ENCODE peak calls at places on chromosomes 11 and 22, in six cellular contexts. One of them, this sample, is unnamed. For H3K27me3, the result is how much of the 10 kb centered on the place peaks cover.

GRCh38 chr22:31431950-31432349 is 32.5 kb downstream of the DRG1 start:
- DNase-seq in hepatocyte: no peak
- DNase-seq in right lobe of liver: peak
- DNase-seq in endodermal cell: no peak
- DNase-seq in HepG2: peak
- DNase-seq in K562: no peak
- DNase-seq in this sample: no peak

GRCh38 chr11:122556605-122557004 is 98.9 kb upstream of the UBASH3B start:
- DNase-seq in K562: no peak
- DNase-seq in HepG2: no peak
- DNase-seq in endodermal cell: peak
- DNase-seq in hepatocyte: peak
- DNase-seq in right lobe of liver: no peak
- DNase-seq in this sample: no peak

GRCh38 chr11:133681901-133682300 is 149.6 kb upstream of the OPCML start:
- DNase-seq in hepatocyte: no peak
- DNase-seq in K562: no peak
- DNase-seq in HepG2: no peak
- DNase-seq in endodermal cell: peak
- DNase-seq in right lobe of liver: no peak
- DNase-seq in this sample: no peak

GRCh38 chr11:29826878-29827277 is 190.0 kb downstream of the KCNA4 start:
- DNase-seq in K562: no peak
- DNase-seq in hepatocyte: no peak
- DNase-seq in endodermal cell: no peak
- DNase-seq in right lobe of liver: no peak
- DNase-seq in HepG2: no peak
- DNase-seq in this sample: no peak

GRCh38 chr11:115724709-115725108 is 220.5 kb upstream of the CADM1 start:
- DNase-seq in HepG2: no peak
- DNase-seq in hepatocyte: no peak
- DNase-seq in endodermal cell: no peak
- DNase-seq in K562: no peak
- DNase-seq in right lobe of liver: no peak
- DNase-seq in this sample: no peak

GRCh38 chr11:76610871-76611475 is 59.6 kb downstream of the LRRC32 start:
- DNase-seq in K562: peak
- DNase-seq in hepatocyte: no peak
- DNase-seq in right lobe of liver: no peak
- DNase-seq in HepG2: no peak
- DNase-seq in endodermal cell: peak
- DNase-seq in this sample: no peak

GRCh38 chr11:114977596-114977995 is 299.3 kb downstream of the NXPE2 start:
- DNase-seq in K562: no peak
- DNase-seq in HepG2: no peak
- DNase-seq in endodermal cell: no peak
- DNase-seq in right lobe of liver: no peak
- DNase-seq in hepatocyte: no peak
- DNase-seq in this sample: no peak

GRCh38 chr22:19761500-19762314 is 1.1 kb downstream of the TBX1 start:
- DNase-seq in hepatocyte: no peak
- DNase-seq in right lobe of liver: no peak
- DNase-seq in HepG2: peak
- DNase-seq in endodermal cell: peak
- DNase-seq in K562: peak
- DNase-seq in this sample: peak

GRCh38 chr11:119872911-119873310 is 143.9 kb upstream of the NECTIN1 start:
- DNase-seq in hepatocyte: no peak
- DNase-seq in right lobe of liver: no peak
- DNase-seq in HepG2: no peak
- DNase-seq in endodermal cell: no peak
- DNase-seq in K562: no peak
- DNase-seq in this sample: no peak

GRCh38 chr11:2379471-2380174 is 2.5 kb downstream of the CD81 start:
- DNase-seq in endodermal cell: no peak
- DNase-seq in right lobe of liver: peak
- DNase-seq in hepatocyte: no peak
- DNase-seq in K562: no peak
- DNase-seq in HepG2: no peak
- DNase-seq in this sample: no peak

GRCh38 chr11:6327806-6328205 is 7.5 kb upstream of the CAVIN3 start:
- DNase-seq in K562: no peak
- DNase-seq in endodermal cell: no peak
- DNase-seq in hepatocyte: no peak
- DNase-seq in HepG2: no peak
- DNase-seq in right lobe of liver: no peak
- DNase-seq in this sample: no peak

GRCh38 chr11:99446400-99446799 is 425.7 kb downstream of the CNTN5 start:
- DNase-seq in right lobe of liver: no peak
- DNase-seq in K562: no peak
- DNase-seq in HepG2: no peak
- DNase-seq in hepatocyte: no peak
- DNase-seq in endodermal cell: no peak
- DNase-seq in this sample: no peak

GRCh38 chr11:17538731-17539130 is 5.5 kb downstream of the USH1C start:
- DNase-seq in right lobe of liver: no peak
- DNase-seq in endodermal cell: peak
- DNase-seq in HepG2: no peak
- DNase-seq in K562: no peak
- DNase-seq in hepatocyte: no peak
- DNase-seq in this sample: no peak

GRCh38 chr22:17369553-17370035 is 334 bp downstream of the CECR2 start:
- DNase-seq in hepatocyte: peak
- DNase-seq in HepG2: no peak
- DNase-seq in right lobe of liver: peak
- DNase-seq in endodermal cell: peak
- DNase-seq in K562: no peak
- DNase-seq in this sample: peak

GRCh38 chr11:66907751-66908173 is 50.4 kb downstream of the PC start:
- DNase-seq in K562: no peak
- DNase-seq in endodermal cell: no peak
- DNase-seq in right lobe of liver: peak
- DNase-seq in HepG2: peak
- DNase-seq in hepatocyte: no peak
- DNase-seq in this sample: no peak

GRCh38 chr11:12090761-12091261 is 19.6 kb upstream of the MICAL2 start:
- DNase-seq in HepG2: no peak
- DNase-seq in right lobe of liver: no peak
- DNase-seq in hepatocyte: peak
- DNase-seq in endodermal cell: no peak
- DNase-seq in K562: no peak
- DNase-seq in this sample: no peak

GRCh38 chr22:46477967-46478635 is 59.3 kb downstream of the CELSR1 start:
- DNase-seq in HepG2: no peak
- DNase-seq in hepatocyte: peak
- DNase-seq in endodermal cell: no peak
- DNase-seq in right lobe of liver: no peak
- DNase-seq in K562: no peak
- DNase-seq in this sample: no peak

GRCh38 chr11:35313066-35313765 is 106.1 kb downstream of the SLC1A2 start:
- DNase-seq in K562: no peak
- DNase-seq in endodermal cell: no peak
- DNase-seq in HepG2: no peak
- DNase-seq in hepatocyte: no peak
- DNase-seq in right lobe of liver: no peak
- DNase-seq in this sample: no peak

GRCh38 chr22:30878516-30879365 is 89.8 kb downstream of the MORC2 start:
- DNase-seq in K562: peak
- DNase-seq in right lobe of liver: peak
- DNase-seq in hepatocyte: peak
- DNase-seq in HepG2: peak
- DNase-seq in endodermal cell: no peak
- DNase-seq in this sample: peak

GRCh38 chr11:92861641-92862040 is 107.8 kb upstream of the MTNR1B start:
- DNase-seq in HepG2: no peak
- DNase-seq in K562: no peak
- DNase-seq in endodermal cell: peak
- DNase-seq in right lobe of liver: no peak
- DNase-seq in hepatocyte: peak
- DNase-seq in this sample: no peak

GRCh38 chr11:119696378-119697157 is 32.4 kb downstream of the NECTIN1 start:
- DNase-seq in hepatocyte: peak
- DNase-seq in HepG2: no peak
- DNase-seq in right lobe of liver: no peak
- DNase-seq in endodermal cell: peak
- DNase-seq in K562: peak
- DNase-seq in this sample: peak

GRCh38 chr11:27619039-27619438 is 81.2 kb downstream of the BDNF start:
- DNase-seq in hepatocyte: no peak
- DNase-seq in K562: no peak
- DNase-seq in endodermal cell: no peak
- DNase-seq in right lobe of liver: no peak
- DNase-seq in HepG2: no peak
- DNase-seq in this sample: no peak

GRCh38 chr11:70296681-70297080 is 26.2 kb downstream of the PPFIA1 start:
- DNase-seq in endodermal cell: no peak
- DNase-seq in right lobe of liver: no peak
- DNase-seq in HepG2: no peak
- DNase-seq in hepatocyte: no peak
- DNase-seq in K562: no peak
- DNase-seq in this sample: no peak

GRCh38 chr22:43236401-43237166 is 49.6 kb upstream of the TTLL12 start:
- DNase-seq in right lobe of liver: peak
- DNase-seq in endodermal cell: no peak
- DNase-seq in hepatocyte: no peak
- DNase-seq in HepG2: no peak
- DNase-seq in K562: no peak
- DNase-seq in this sample: peak
- H3K27me3 ChIP-seq in right lobe of liver: under half
- H3K27me3 ChIP-seq in endodermal cell: under half
- H3K27me3 ChIP-seq in hepatocyte: under half
- H3K27me3 ChIP-seq in HepG2: under half
- H3K27me3 ChIP-seq in K562: under half
- H3K27me3 ChIP-seq in this sample: under half

DNA sequence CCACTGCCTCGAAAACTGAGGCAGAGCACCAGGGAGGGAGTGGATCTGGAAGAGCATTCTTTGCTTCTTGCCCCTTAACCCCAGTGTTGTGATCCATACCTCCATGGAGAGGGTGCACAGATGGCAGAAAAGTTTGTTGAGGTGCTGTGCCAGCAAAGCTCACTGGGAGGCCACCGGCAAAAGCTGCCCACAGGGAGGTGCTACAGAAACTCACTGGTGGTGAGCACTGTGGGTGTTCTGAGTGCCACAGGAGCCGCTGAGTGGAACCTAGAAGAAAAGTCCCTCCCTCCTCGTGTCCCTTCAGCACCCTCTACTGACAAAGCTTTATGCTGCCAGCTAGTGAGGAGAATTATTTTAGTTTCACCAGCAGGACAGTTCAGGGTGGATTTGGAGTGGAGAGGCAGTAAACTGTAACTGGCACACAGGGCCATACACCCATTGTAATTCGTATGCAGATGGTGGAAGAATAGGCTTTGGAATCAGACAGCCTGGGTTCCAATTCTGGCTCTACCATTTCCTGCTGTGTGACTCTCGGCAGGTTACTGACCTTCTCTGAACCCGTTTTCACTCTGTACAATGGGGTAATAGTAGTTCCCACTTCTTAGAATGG is 84.6 kb downstream of the SWAP70 start:
- DNase-seq in endodermal cell: peak
- DNase-seq in HepG2: peak
- DNase-seq in hepatocyte: peak
- DNase-seq in K562: peak
- DNase-seq in right lobe of liver: no peak
- DNase-seq in this sample: no peak
- TF ChIP-seq CTCF in endodermal cell: peak
- TF ChIP-seq CTCF in HepG2: peak
- TF ChIP-seq CTCF in hepatocyte: peak
- TF ChIP-seq CTCF in K562: peak
- TF ChIP-seq CTCF in right lobe of liver: peak
- TF ChIP-seq CTCF in this sample: peak

GRCh38 chr11:72470386-72470785 is 36.1 kb upstream of the CLPB start:
- DNase-seq in endodermal cell: no peak
- DNase-seq in K562: no peak
- DNase-seq in hepatocyte: no peak
- DNase-seq in right lobe of liver: no peak
- DNase-seq in HepG2: no peak
- DNase-seq in this sample: no peak
- H3K27me3 ChIP-seq in endodermal cell: under half
- H3K27me3 ChIP-seq in K562: under half
- H3K27me3 ChIP-seq in hepatocyte: under half
- H3K27me3 ChIP-seq in right lobe of liver: under half
- H3K27me3 ChIP-seq in HepG2: under half
- H3K27me3 ChIP-seq in this sample: under half

GRCh38 chr22:29606320-29606719 is 2.9 kb downstream of the NF2 start:
- DNase-seq in hepatocyte: no peak
- DNase-seq in endodermal cell: no peak
- DNase-seq in K562: no peak
- DNase-seq in HepG2: no peak
- DNase-seq in right lobe of liver: no peak
- DNase-seq in this sample: no peak

GRCh38 chr22:29607426-29607825 is 4.0 kb downstream of the NF2 start:
- DNase-seq in K562: no peak
- DNase-seq in right lobe of liver: no peak
- DNase-seq in hepatocyte: no peak
- DNase-seq in HepG2: no peak
- DNase-seq in endodermal cell: no peak
- DNase-seq in this sample: no peak

GRCh38 chr22:29610780-29611179 is 7.3 kb downstream of the NF2 start:
- DNase-seq in endodermal cell: no peak
- DNase-seq in right lobe of liver: no peak
- DNase-seq in hepatocyte: no peak
- DNase-seq in HepG2: no peak
- DNase-seq in K562: no peak
- DNase-seq in this sample: no peak

GRCh38 chr22:29605236-29605850 is 1.9 kb downstream of the NF2 start:
- DNase-seq in K562: no peak
- DNase-seq in endodermal cell: no peak
- DNase-seq in right lobe of liver: no peak
- DNase-seq in hepatocyte: no peak
- DNase-seq in HepG2: no peak
- DNase-seq in this sample: no peak

DNA sequence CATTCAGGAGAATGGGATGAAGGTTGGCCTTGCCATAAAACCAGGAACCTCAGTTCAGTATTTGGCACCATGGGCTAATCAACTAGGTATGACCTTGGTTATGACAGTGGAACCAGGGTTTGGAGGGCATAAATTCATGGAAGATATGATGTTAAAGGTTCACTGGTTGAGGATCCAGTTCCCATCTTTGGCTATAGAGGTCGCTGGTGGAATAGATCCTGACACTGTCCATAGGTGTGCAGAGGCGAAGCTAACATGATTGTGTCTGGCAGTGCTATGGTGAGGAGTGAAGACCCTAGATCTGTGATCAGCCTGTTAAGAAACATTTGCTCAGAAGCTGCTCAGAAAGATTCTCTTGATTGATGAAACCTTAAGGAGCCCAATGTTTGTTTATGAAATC is 5.7 kb downstream of the NF2 start:
- DNase-seq in hepatocyte: no peak
- DNase-seq in HepG2: peak
- DNase-seq in right lobe of liver: no peak
- DNase-seq in endodermal cell: peak
- DNase-seq in K562: peak
- DNase-seq in this sample: no peak
- TF ChIP-seq CTCF in hepatocyte: peak
- TF ChIP-seq CTCF in HepG2: peak
- TF ChIP-seq CTCF in right lobe of liver: no peak
- TF ChIP-seq CTCF in endodermal cell: peak
- TF ChIP-seq CTCF in K562: peak
- TF ChIP-seq CTCF in this sample: no peak

GRCh38 chr22:27149886-27150529 is 492.6 kb downstream of the MIAT start:
- DNase-seq in HepG2: no peak
- DNase-seq in right lobe of liver: no peak
- DNase-seq in hepatocyte: no peak
- DNase-seq in K562: no peak
- DNase-seq in endodermal cell: no peak
- DNase-seq in this sample: no peak
- H3K27me3 ChIP-seq in HepG2: under half
- H3K27me3 ChIP-seq in right lobe of liver: under half
- H3K27me3 ChIP-seq in hepatocyte: under half
- H3K27me3 ChIP-seq in K562: under half
- H3K27me3 ChIP-seq in endodermal cell: under half
- H3K27me3 ChIP-seq in this sample: under half